ENCODE peak calls at places on chromosomes 2 and 18, in four cellular contexts. Y is mesendoderm, W is H9, A is H1. S is an unnamed sample.

GRCh38 chr18:14999085-14999975 is 251.4 kb downstream of the ANKRD30B start:
- DNase-seq in Y (no peak), W (no peak), A (peak; percentile 55), S (no peak)

GRCh38 chr2:143607446-143608110 is 478.4 kb downstream of the ARHGAP15 start:
- DNase-seq in Y (peak; percentile 79), W (peak; percentile 34), A (no peak), S (peak; percentile 68)

GRCh38 chr2:10523406-10524189 is 75.5 kb upstream of the ODC1 start:
- DNase-seq in Y (no peak), W (no peak), A (no peak), S (no peak)

GRCh38 chr2:179268277-179268935 is 3.8 kb upstream of the SESTD1 start:
- DNase-seq in Y (peak; percentile 65), W (no peak), A (no peak), S (peak; percentile 49)

GRCh38 chr2:163878718-163879117 is 142.9 kb upstream of the FIGN start:
- DNase-seq in Y (peak; percentile 78), W (peak; percentile 67), A (peak; percentile 71), S (peak; percentile 9)

GRCh38 chr2:75310915-75311314 is 111.6 kb upstream of the TACR1 start:
- DNase-seq in Y (no peak), W (no peak), A (no peak), S (peak; percentile 57)

GRCh38 chr18:5962362-5962761 is 67.0 kb upstream of the TMEM200C start:
- DNase-seq in Y (no peak), W (no peak), A (no peak), S (no peak)

GRCh38 chr2:106095478-106096392 is 98.4 kb downstream of the UXS1 start:
- DNase-seq in Y (no peak), W (no peak), A (no peak), S (no peak)

GRCh38 chr2:125397535-125398251 is 1258.3 kb upstream of the GYPC start:
- DNase-seq in Y (no peak), W (no peak), A (no peak), S (no peak)

GRCh38 chr2:85838641-85839040 is 50.1 kb downstream of the ST3GAL5 start:
- DNase-seq in Y (no peak), W (no peak), A (no peak), S (no peak)

GRCh38 chr2:233706720-233707119 is 6.0 kb upstream of the UGT1A5 start:
- DNase-seq in Y (no peak), W (no peak), A (no peak), S (peak; percentile 55)

GRCh38 chr2:177983183-177983788 is 89.3 kb downstream of the PDE11A start:
- DNase-seq in Y (peak; percentile 69), W (peak; percentile 38), A (no peak), S (peak; percentile 71)

GRCh38 chr2:24919977-24920812 is at the start of gene ADCY3:
- DNase-seq in Y (peak; percentile 48), W (peak; percentile 57), A (peak; percentile 80), S (peak; percentile 29)

GRCh38 chr2:238039985-238040384 is 20.8 kb upstream of the SCLY start:
- DNase-seq in Y (no peak), W (no peak), A (no peak), S (no peak)

DNA sequence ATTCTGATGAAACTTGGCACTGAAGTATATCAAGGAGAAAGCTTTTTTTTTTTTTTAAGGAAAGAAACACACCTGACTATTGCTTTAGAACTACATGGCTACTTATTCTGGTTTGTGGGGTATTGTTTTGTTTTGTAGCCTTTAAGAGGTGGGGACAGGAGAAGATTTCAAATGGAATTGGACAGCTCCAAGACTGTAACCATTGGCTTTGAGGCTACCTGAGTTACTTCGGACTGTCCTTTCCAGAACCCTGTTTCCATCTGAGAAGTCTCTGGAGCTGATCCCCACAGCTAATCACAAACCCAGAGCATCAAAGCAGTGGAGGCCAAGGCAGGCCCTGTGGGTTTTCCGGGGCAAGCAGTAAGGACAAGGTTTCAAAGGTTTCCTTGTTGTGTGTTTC is 4.7 kb downstream of the CDC42EP3 start:
- DNase-seq in Y (no peak), W (no peak), A (no peak), S (no peak)
- H3K56ac ChIP-seq in Y (no peak overlapping the region), W (no peak overlapping the region), A (no peak overlapping the region), S (no peak overlapping the region)

DNA sequence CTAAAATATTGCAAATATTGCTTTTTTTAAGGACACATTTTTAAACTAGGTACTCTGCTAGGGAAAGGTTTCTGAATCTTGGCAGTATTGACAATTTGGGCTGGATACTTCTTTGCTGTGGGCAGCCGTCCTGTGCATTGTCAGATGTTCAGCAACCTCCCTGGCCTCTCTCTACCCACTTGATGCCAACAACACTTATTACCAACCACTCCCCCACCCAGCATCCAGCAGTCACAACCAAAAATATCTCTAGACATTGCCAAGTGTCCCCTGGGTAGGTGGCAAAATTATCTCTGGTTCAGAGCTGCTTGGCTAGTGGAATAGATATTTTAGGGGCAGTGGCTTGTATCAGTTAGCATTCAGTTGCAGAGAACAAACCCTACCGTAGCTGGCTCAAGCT is 114.3 kb upstream of the PNPT1 start:
- DNase-seq in Y (no peak), W (no peak), A (no peak), S (no peak)
- H3K56ac ChIP-seq in Y (no peak overlapping the region), W (no peak overlapping the region), A (no peak overlapping the region), S (no peak overlapping the region)

GRCh38 chr2:21067125-21067524 is 23.3 kb upstream of the APOB start:
- DNase-seq in Y (no peak), W (no peak), A (no peak), S (no peak)
- H3K56ac ChIP-seq in Y (no peak overlapping the region), W (no peak overlapping the region), A (no peak overlapping the region), S (no peak overlapping the region)

DNA sequence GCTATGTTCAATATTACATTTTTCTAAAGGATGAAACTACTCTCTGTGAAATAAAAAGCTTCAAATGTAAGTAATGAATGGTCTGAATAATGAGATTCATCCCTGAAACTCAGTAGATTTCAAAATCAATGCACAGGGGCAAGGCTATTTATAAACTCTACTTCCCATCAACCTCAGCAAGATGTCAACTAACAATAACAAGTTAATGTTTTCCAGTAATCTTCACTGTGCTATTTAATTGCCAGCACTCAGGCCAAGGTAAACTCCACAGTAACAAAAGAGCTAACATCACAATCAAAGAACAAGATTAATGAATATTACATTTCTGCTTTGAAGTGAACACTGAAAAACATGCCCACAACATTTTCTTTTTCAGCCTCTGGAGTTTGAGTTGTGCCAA is 144.3 kb upstream of the ZFP36L2 start:
- DNase-seq in Y (no peak), W (no peak), A (no peak), S (no peak)
- H3K56ac ChIP-seq in Y (no peak overlapping the region), W (no peak overlapping the region), A (no peak overlapping the region), S (no peak overlapping the region)

GRCh38 chr2:130837811-130838565 is 1.3 kb downstream of the ARHGEF4 start:
- DNase-seq in Y (no peak), W (no peak), A (no peak), S (no peak)

GRCh38 chr2:130839011-130839780 is 2.5 kb downstream of the ARHGEF4 start:
- DNase-seq in Y (no peak), W (no peak), A (no peak), S (no peak)

GRCh38 chr2:130835766-130836015 is 1.0 kb upstream of the ARHGEF4 start:
- DNase-seq in Y (no peak), W (no peak), A (no peak), S (no peak)

GRCh38 chr2:130836501-130837174 is at the start of gene ARHGEF4:
- DNase-seq in Y (peak; percentile 71), W (peak; percentile 89), A (peak; percentile 93), S (no peak)

GRCh38 chr2:130837175-130837810 is 579 bp downstream of the ARHGEF4 start:
- DNase-seq in Y (no peak), W (no peak), A (no peak), S (no peak)
- H3K56ac ChIP-seq in Y (peak overlapping the region; percentile 79), W (no peak overlapping the region), A (no peak overlapping the region), S (no peak overlapping the region)

GRCh38 chr18:26471027-26471426 is 77.3 kb downstream of the KCTD1 start:
- DNase-seq in Y (no peak), W (no peak), A (no peak), S (peak; percentile 66)
- H3K56ac ChIP-seq in Y (no peak overlapping the region), W (no peak overlapping the region), A (no peak overlapping the region), S (no peak overlapping the region)

GRCh38 chr18:70366174-70366573 is 77.3 kb downstream of the SOCS6 start:
- DNase-seq in Y (peak; percentile 98), W (peak; percentile 50), A (no peak), S (no peak)

GRCh38 chr18:70362258-70362657 is 73.4 kb downstream of the SOCS6 start:
- DNase-seq in Y (no peak), W (no peak), A (no peak), S (no peak)

GRCh38 chr18:70366670-70367069 is 77.8 kb downstream of the SOCS6 start:
- DNase-seq in Y (peak; percentile 64), W (no peak), A (no peak), S (no peak)

GRCh38 chr18:70365361-70365760 is 76.5 kb downstream of the SOCS6 start:
- DNase-seq in Y (no peak), W (no peak), A (no peak), S (no peak)

GRCh38 chr18:70363861-70364260 is 75.0 kb downstream of the SOCS6 start:
- DNase-seq in Y (no peak), W (no peak), A (no peak), S (peak; percentile 72)
- H3K56ac ChIP-seq in Y (no peak overlapping the region), W (no peak overlapping the region), A (no peak overlapping the region), S (no peak overlapping the region)

S was measured in IMR-90.